ENCODE peak calls at places on chromosomes 13 and 19, in six cellular contexts. One of them, this sample, is unnamed.

GRCh38 chr13:39051157-39051556 is 12.9 kb downstream of the NHLRC3 start:
- DNase-seq in stimulated activated CD8-positive, alpha-beta memory T cell treated with anti-CD3 and anti-CD28 coated beads, Interleukin-7, amount 100 ng/mL, for 24 hours: no peak
- DNase-seq in activated T-cell treated with anti-CD3 and anti-CD28 coated beads, Interleukin-2, amount 50 U/mL, for 72 hours: no peak
- DNase-seq in globus pallidus: peak; percentile 73
- DNase-seq in GDM1: peak; percentile 12
- DNase-seq in uterus: no peak
- DNase-seq in this sample: no peak

GRCh38 chr19:55855160-55855559 is 18.8 kb downstream of the NLRP4 start:
- DNase-seq in GDM1: no peak
- DNase-seq in globus pallidus: peak; percentile 25
- DNase-seq in activated T-cell treated with anti-CD3 and anti-CD28 coated beads, Interleukin-2, amount 50 U/mL, for 72 hours: no peak
- DNase-seq in uterus: no peak
- DNase-seq in stimulated activated CD8-positive, alpha-beta memory T cell treated with anti-CD3 and anti-CD28 coated beads, Interleukin-7, amount 100 ng/mL, for 24 hours: no peak
- DNase-seq in this sample: no peak

GRCh38 chr13:35818577-35819165 is 312.5 kb downstream of the DCLK1 start:
- DNase-seq in globus pallidus: peak; percentile 49
- DNase-seq in activated T-cell treated with anti-CD3 and anti-CD28 coated beads, Interleukin-2, amount 50 U/mL, for 72 hours: no peak
- DNase-seq in uterus: no peak
- DNase-seq in stimulated activated CD8-positive, alpha-beta memory T cell treated with anti-CD3 and anti-CD28 coated beads, Interleukin-7, amount 100 ng/mL, for 24 hours: no peak
- DNase-seq in GDM1: no peak
- DNase-seq in this sample: no peak

GRCh38 chr19:872266-872951 is 12.9 kb downstream of the CFD start:
- DNase-seq in uterus: peak; percentile 52
- DNase-seq in stimulated activated CD8-positive, alpha-beta memory T cell treated with anti-CD3 and anti-CD28 coated beads, Interleukin-7, amount 100 ng/mL, for 24 hours: no peak
- DNase-seq in globus pallidus: no peak
- DNase-seq in GDM1: no peak
- DNase-seq in activated T-cell treated with anti-CD3 and anti-CD28 coated beads, Interleukin-2, amount 50 U/mL, for 72 hours: peak; percentile 87
- DNase-seq in this sample: no peak

GRCh38 chr13:113354831-113355610 is 8.9 kb downstream of the GRTP1 start:
- DNase-seq in stimulated activated CD8-positive, alpha-beta memory T cell treated with anti-CD3 and anti-CD28 coated beads, Interleukin-7, amount 100 ng/mL, for 24 hours: no peak
- DNase-seq in uterus: no peak
- DNase-seq in activated T-cell treated with anti-CD3 and anti-CD28 coated beads, Interleukin-2, amount 50 U/mL, for 72 hours: no peak
- DNase-seq in GDM1: no peak
- DNase-seq in globus pallidus: no peak
- DNase-seq in this sample: no peak

GRCh38 chr19:17281391-17282304 is at the start of gene ANKLE1:
- DNase-seq in GDM1: no peak
- DNase-seq in globus pallidus: no peak
- DNase-seq in uterus: no peak
- DNase-seq in activated T-cell treated with anti-CD3 and anti-CD28 coated beads, Interleukin-2, amount 50 U/mL, for 72 hours: peak; percentile 59
- DNase-seq in stimulated activated CD8-positive, alpha-beta memory T cell treated with anti-CD3 and anti-CD28 coated beads, Interleukin-7, amount 100 ng/mL, for 24 hours: peak; percentile 31
- DNase-seq in this sample: no peak

GRCh38 chr13:100130930-100131511 is 42.1 kb downstream of the PCCA start:
- DNase-seq in globus pallidus: no peak
- DNase-seq in activated T-cell treated with anti-CD3 and anti-CD28 coated beads, Interleukin-2, amount 50 U/mL, for 72 hours: no peak
- DNase-seq in GDM1: no peak
- DNase-seq in uterus: no peak
- DNase-seq in stimulated activated CD8-positive, alpha-beta memory T cell treated with anti-CD3 and anti-CD28 coated beads, Interleukin-7, amount 100 ng/mL, for 24 hours: no peak
- DNase-seq in this sample: no peak

GRCh38 chr13:21053231-21053630 is 8.2 kb downstream of the LATS2 start:
- DNase-seq in GDM1: peak; percentile 77
- DNase-seq in stimulated activated CD8-positive, alpha-beta memory T cell treated with anti-CD3 and anti-CD28 coated beads, Interleukin-7, amount 100 ng/mL, for 24 hours: no peak
- DNase-seq in uterus: no peak
- DNase-seq in activated T-cell treated with anti-CD3 and anti-CD28 coated beads, Interleukin-2, amount 50 U/mL, for 72 hours: no peak
- DNase-seq in globus pallidus: no peak
- DNase-seq in this sample: no peak

GRCh38 chr19:17538684-17539287 is 16.7 kb upstream of the COLGALT1 start:
- DNase-seq in GDM1: no peak
- DNase-seq in globus pallidus: no peak
- DNase-seq in uterus: no peak
- DNase-seq in stimulated activated CD8-positive, alpha-beta memory T cell treated with anti-CD3 and anti-CD28 coated beads, Interleukin-7, amount 100 ng/mL, for 24 hours: no peak
- DNase-seq in activated T-cell treated with anti-CD3 and anti-CD28 coated beads, Interleukin-2, amount 50 U/mL, for 72 hours: no peak
- DNase-seq in this sample: no peak

GRCh38 chr19:46890423-46891170 is 29.8 kb downstream of the ARHGAP35 start:
- DNase-seq in GDM1: no peak
- DNase-seq in globus pallidus: no peak
- DNase-seq in activated T-cell treated with anti-CD3 and anti-CD28 coated beads, Interleukin-2, amount 50 U/mL, for 72 hours: no peak
- DNase-seq in uterus: no peak
- DNase-seq in stimulated activated CD8-positive, alpha-beta memory T cell treated with anti-CD3 and anti-CD28 coated beads, Interleukin-7, amount 100 ng/mL, for 24 hours: no peak
- DNase-seq in this sample: no peak

GRCh38 chr19:38383184-38383583 is 4.7 kb downstream of the GGN start:
- DNase-seq in stimulated activated CD8-positive, alpha-beta memory T cell treated with anti-CD3 and anti-CD28 coated beads, Interleukin-7, amount 100 ng/mL, for 24 hours: no peak
- DNase-seq in uterus: no peak
- DNase-seq in GDM1: no peak
- DNase-seq in activated T-cell treated with anti-CD3 and anti-CD28 coated beads, Interleukin-2, amount 50 U/mL, for 72 hours: no peak
- DNase-seq in globus pallidus: no peak
- DNase-seq in this sample: no peak

GRCh38 chr19:18603255-18603957 is 3.2 kb downstream of the CRLF1 start:
- DNase-seq in globus pallidus: no peak
- DNase-seq in GDM1: no peak
- DNase-seq in stimulated activated CD8-positive, alpha-beta memory T cell treated with anti-CD3 and anti-CD28 coated beads, Interleukin-7, amount 100 ng/mL, for 24 hours: no peak
- DNase-seq in activated T-cell treated with anti-CD3 and anti-CD28 coated beads, Interleukin-2, amount 50 U/mL, for 72 hours: no peak
- DNase-seq in uterus: no peak
- DNase-seq in this sample: no peak

GRCh38 chr19:23436318-23436717 is 41.0 kb upstream of the ZNF91 start:
- DNase-seq in activated T-cell treated with anti-CD3 and anti-CD28 coated beads, Interleukin-2, amount 50 U/mL, for 72 hours: no peak
- DNase-seq in globus pallidus: no peak
- DNase-seq in uterus: no peak
- DNase-seq in stimulated activated CD8-positive, alpha-beta memory T cell treated with anti-CD3 and anti-CD28 coated beads, Interleukin-7, amount 100 ng/mL, for 24 hours: no peak
- DNase-seq in GDM1: no peak
- DNase-seq in this sample: no peak

GRCh38 chr13:111903143-111903542 is 163.8 kb upstream of the SOX1 start:
- DNase-seq in stimulated activated CD8-positive, alpha-beta memory T cell treated with anti-CD3 and anti-CD28 coated beads, Interleukin-7, amount 100 ng/mL, for 24 hours: no peak
- DNase-seq in activated T-cell treated with anti-CD3 and anti-CD28 coated beads, Interleukin-2, amount 50 U/mL, for 72 hours: no peak
- DNase-seq in GDM1: no peak
- DNase-seq in uterus: no peak
- DNase-seq in globus pallidus: no peak
- DNase-seq in this sample: no peak

GRCh38 chr13:41465215-41465907 is 8.0 kb downstream of the RGCC start:
- DNase-seq in activated T-cell treated with anti-CD3 and anti-CD28 coated beads, Interleukin-2, amount 50 U/mL, for 72 hours: peak; percentile 90
- DNase-seq in GDM1: peak; percentile 98
- DNase-seq in uterus: no peak
- DNase-seq in globus pallidus: no peak
- DNase-seq in stimulated activated CD8-positive, alpha-beta memory T cell treated with anti-CD3 and anti-CD28 coated beads, Interleukin-7, amount 100 ng/mL, for 24 hours: peak; percentile 65
- DNase-seq in this sample: no peak

GRCh38 chr13:20988909-20989735 is 72.3 kb downstream of the LATS2 start:
- DNase-seq in stimulated activated CD8-positive, alpha-beta memory T cell treated with anti-CD3 and anti-CD28 coated beads, Interleukin-7, amount 100 ng/mL, for 24 hours: no peak
- DNase-seq in uterus: no peak
- DNase-seq in globus pallidus: no peak
- DNase-seq in GDM1: no peak
- DNase-seq in activated T-cell treated with anti-CD3 and anti-CD28 coated beads, Interleukin-2, amount 50 U/mL, for 72 hours: no peak
- DNase-seq in this sample: no peak

GRCh38 chr13:26517931-26518330 is 39.6 kb upstream of the WASF3 start:
- DNase-seq in stimulated activated CD8-positive, alpha-beta memory T cell treated with anti-CD3 and anti-CD28 coated beads, Interleukin-7, amount 100 ng/mL, for 24 hours: no peak
- DNase-seq in globus pallidus: no peak
- DNase-seq in uterus: no peak
- DNase-seq in activated T-cell treated with anti-CD3 and anti-CD28 coated beads, Interleukin-2, amount 50 U/mL, for 72 hours: no peak
- DNase-seq in GDM1: no peak
- DNase-seq in this sample: no peak

GRCh38 chr13:26679411-26679810 is 81.2 kb downstream of the GPR12 start:
- DNase-seq in globus pallidus: no peak
- DNase-seq in GDM1: no peak
- DNase-seq in stimulated activated CD8-positive, alpha-beta memory T cell treated with anti-CD3 and anti-CD28 coated beads, Interleukin-7, amount 100 ng/mL, for 24 hours: no peak
- DNase-seq in uterus: no peak
- DNase-seq in activated T-cell treated with anti-CD3 and anti-CD28 coated beads, Interleukin-2, amount 50 U/mL, for 72 hours: no peak
- DNase-seq in this sample: no peak

GRCh38 chr19:44890366-44891015 is 563 bp upstream of the TOMM40 start:
- DNase-seq in globus pallidus: peak; percentile 100
- DNase-seq in activated T-cell treated with anti-CD3 and anti-CD28 coated beads, Interleukin-2, amount 50 U/mL, for 72 hours: peak; percentile 100
- DNase-seq in stimulated activated CD8-positive, alpha-beta memory T cell treated with anti-CD3 and anti-CD28 coated beads, Interleukin-7, amount 100 ng/mL, for 24 hours: no peak
- DNase-seq in uterus: no peak
- DNase-seq in GDM1: peak; percentile 100
- DNase-seq in this sample: peak; percentile 100

GRCh38 chr19:19460258-19460731 is 54.8 kb downstream of the GATAD2A start:
- DNase-seq in GDM1: no peak
- DNase-seq in stimulated activated CD8-positive, alpha-beta memory T cell treated with anti-CD3 and anti-CD28 coated beads, Interleukin-7, amount 100 ng/mL, for 24 hours: no peak
- DNase-seq in uterus: no peak
- DNase-seq in activated T-cell treated with anti-CD3 and anti-CD28 coated beads, Interleukin-2, amount 50 U/mL, for 72 hours: peak; percentile 41
- DNase-seq in globus pallidus: no peak
- DNase-seq in this sample: no peak

GRCh38 chr13:65825039-65825438 is 1405.1 kb downstream of the PCDH9 start:
- DNase-seq in globus pallidus: no peak
- DNase-seq in activated T-cell treated with anti-CD3 and anti-CD28 coated beads, Interleukin-2, amount 50 U/mL, for 72 hours: no peak
- DNase-seq in stimulated activated CD8-positive, alpha-beta memory T cell treated with anti-CD3 and anti-CD28 coated beads, Interleukin-7, amount 100 ng/mL, for 24 hours: no peak
- DNase-seq in GDM1: no peak
- DNase-seq in uterus: no peak
- DNase-seq in this sample: no peak

GRCh38 chr13:58953638-58954037 is 1210.1 kb downstream of the DIAPH3 start:
- DNase-seq in uterus: no peak
- DNase-seq in activated T-cell treated with anti-CD3 and anti-CD28 coated beads, Interleukin-2, amount 50 U/mL, for 72 hours: no peak
- DNase-seq in globus pallidus: no peak
- DNase-seq in stimulated activated CD8-positive, alpha-beta memory T cell treated with anti-CD3 and anti-CD28 coated beads, Interleukin-7, amount 100 ng/mL, for 24 hours: no peak
- DNase-seq in GDM1: peak; percentile 29
- DNase-seq in this sample: no peak

GRCh38 chr13:109790951-109791605 is 4.7 kb upstream of the IRS2 start:
- DNase-seq in stimulated activated CD8-positive, alpha-beta memory T cell treated with anti-CD3 and anti-CD28 coated beads, Interleukin-7, amount 100 ng/mL, for 24 hours: no peak
- DNase-seq in activated T-cell treated with anti-CD3 and anti-CD28 coated beads, Interleukin-2, amount 50 U/mL, for 72 hours: no peak
- DNase-seq in GDM1: peak; percentile 56
- DNase-seq in uterus: no peak
- DNase-seq in globus pallidus: peak; percentile 76
- DNase-seq in this sample: no peak

GRCh38 chr19:51359294-51359693 is 6.9 kb downstream of the ETFB start:
- DNase-seq in globus pallidus: peak; percentile 10
- DNase-seq in uterus: no peak
- DNase-seq in GDM1: no peak
- DNase-seq in activated T-cell treated with anti-CD3 and anti-CD28 coated beads, Interleukin-2, amount 50 U/mL, for 72 hours: no peak
- DNase-seq in stimulated activated CD8-positive, alpha-beta memory T cell treated with anti-CD3 and anti-CD28 coated beads, Interleukin-7, amount 100 ng/mL, for 24 hours: no peak
- DNase-seq in this sample: no peak

GRCh38 chr19:43747557-43748204 is 7.1 kb downstream of the SMG9 start:
- DNase-seq in globus pallidus: no peak
- DNase-seq in GDM1: no peak
- DNase-seq in uterus: no peak
- DNase-seq in activated T-cell treated with anti-CD3 and anti-CD28 coated beads, Interleukin-2, amount 50 U/mL, for 72 hours: peak; percentile 15
- DNase-seq in stimulated activated CD8-positive, alpha-beta memory T cell treated with anti-CD3 and anti-CD28 coated beads, Interleukin-7, amount 100 ng/mL, for 24 hours: no peak
- DNase-seq in this sample: no peak

GRCh38 chr13:33194820-33195692 is 90.5 kb downstream of the STARD13 start:
- DNase-seq in activated T-cell treated with anti-CD3 and anti-CD28 coated beads, Interleukin-2, amount 50 U/mL, for 72 hours: no peak
- DNase-seq in GDM1: no peak
- DNase-seq in stimulated activated CD8-positive, alpha-beta memory T cell treated with anti-CD3 and anti-CD28 coated beads, Interleukin-7, amount 100 ng/mL, for 24 hours: no peak
- DNase-seq in uterus: peak; percentile 60
- DNase-seq in globus pallidus: no peak
- DNase-seq in this sample: no peak

GRCh38 chr13:110379358-110379757 is 72.3 kb downstream of the COL4A2 start:
- DNase-seq in stimulated activated CD8-positive, alpha-beta memory T cell treated with anti-CD3 and anti-CD28 coated beads, Interleukin-7, amount 100 ng/mL, for 24 hours: no peak
- DNase-seq in GDM1: no peak
- DNase-seq in globus pallidus: no peak
- DNase-seq in activated T-cell treated with anti-CD3 and anti-CD28 coated beads, Interleukin-2, amount 50 U/mL, for 72 hours: no peak
- DNase-seq in uterus: no peak
- DNase-seq in this sample: no peak

This sample was measured in prostate gland.